ENCODE peak calls at places on chromosomes 7 and 10, in eight cellular contexts. K is RWPE1, M is chondrocyte, W is lower leg skin, S is GM10248, I is nephron progenitor cell, G is IMR-90, D is transverse colon. Q is an unnamed sample.

GRCh38 chr7:14604606-14605005 is 297.9 kb downstream of the DGKB start:
- DNase-seq in W (no peak), S (no peak), K (no peak), D (no peak), G (peak), M (no peak), I (no peak), Q (no peak)

GRCh38 chr10:49187950-49188761 is at the start of gene TMEM273:
- DNase-seq in M (no peak), I (no peak), G (no peak), K (no peak), S (peak), W (peak), D (peak), Q (no peak)

GRCh38 chr7:114997487-114998404 is 75.9 kb downstream of the MDFIC start:
- DNase-seq in I (no peak), K (no peak), S (no peak), M (no peak), D (no peak), G (peak), W (no peak), Q (no peak)

GRCh38 chr7:102993532-102994029 is 80.8 kb downstream of the LRRC17 start:
- DNase-seq in W (no peak), M (no peak), S (no peak), K (no peak), D (no peak), I (no peak), G (peak), Q (no peak)

GRCh38 chr10:59587756-59588140 is 121.9 kb downstream of the SLC16A9 start:
- DNase-seq in W (no peak), K (no peak), D (no peak), I (no peak), S (no peak), G (no peak), M (no peak), Q (no peak)

GRCh38 chr10:86752311-86752710 is 4.1 kb upstream of the BMPR1A start:
- DNase-seq in S (no peak), M (no peak), G (no peak), D (peak), W (no peak), K (no peak), I (no peak), Q (no peak)

GRCh38 chr10:68348265-68348741 is 15.6 kb upstream of the PBLD start:
- DNase-seq in K (peak), M (no peak), D (peak), S (peak), W (no peak), I (peak), G (peak), Q (peak)

GRCh38 chr7:56097700-56098099 is 4.9 kb upstream of the PHKG1 start:
- DNase-seq in G (peak), K (no peak), S (no peak), D (no peak), W (peak), M (peak), I (no peak), Q (no peak)

GRCh38 chr10:3785849-3786290 is 861 bp upstream of the KLF6 start:
- DNase-seq in I (peak), G (peak), S (peak), M (no peak), W (no peak), D (peak), K (no peak), Q (peak)

GRCh38 chr7:17966706-17967105 is 26.4 kb upstream of the SNX13 start:
- DNase-seq in I (no peak), W (no peak), K (no peak), G (no peak), S (no peak), M (no peak), D (no peak), Q (no peak)

GRCh38 chr7:155584763-155585531 is 38.6 kb upstream of the CNPY1 start:
- DNase-seq in I (no peak), K (no peak), M (peak), W (peak), D (peak), G (no peak), S (no peak), Q (no peak)

GRCh38 chr10:5254488-5254887 is 57.9 kb downstream of the AKR1C4 start:
- DNase-seq in M (no peak), S (no peak), W (no peak), G (no peak), I (no peak), D (no peak), K (no peak), Q (no peak)

GRCh38 chr10:5252177-5253037 is 55.8 kb downstream of the AKR1C4 start:
- DNase-seq in D (no peak), G (peak), M (peak), K (no peak), W (no peak), I (no peak), S (no peak), Q (no peak)
- TF ChIP-seq CTCF in D (no peak), G (no peak), M (no peak), K (no peak), W (no peak), I (no peak), S (no peak), Q (no peak)

GRCh38 chr7:30983914-30984247 is 20.1 kb downstream of the GHRHR start:
- DNase-seq in G (no peak), I (no peak), S (no peak), D (no peak), M (no peak), K (no peak), W (peak), Q (no peak)
- TF ChIP-seq CTCF in G (no peak), I (no peak), S (no peak), D (no peak), M (peak), K (peak), W (no peak), Q (no peak)

DNA sequence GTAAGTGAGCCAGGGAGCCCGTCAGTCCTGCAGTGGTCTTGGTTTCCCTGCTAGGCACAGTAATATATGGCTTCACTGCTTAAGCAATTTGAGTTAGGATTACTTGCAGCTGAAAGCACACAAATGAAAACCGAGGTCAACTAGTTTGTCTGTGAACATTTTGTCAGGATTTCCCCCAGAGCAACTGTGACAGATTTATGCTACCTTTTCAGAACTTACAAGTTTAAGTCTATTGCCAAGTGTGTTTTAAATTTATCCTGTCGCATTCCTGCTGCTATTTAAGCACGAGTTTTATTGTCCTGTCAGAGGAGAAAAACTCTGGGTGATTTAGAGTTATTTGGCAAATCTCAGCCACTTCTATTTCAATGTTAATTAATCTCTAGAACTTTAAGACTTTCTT is 381.9 kb downstream of the PHF14 start:
- DNase-seq in M (no peak), I (no peak), S (no peak), G (no peak), W (no peak), D (no peak), K (no peak), Q (no peak)
- TF ChIP-seq CTCF in M (no peak), I (no peak), S (no peak), G (no peak), W (no peak), D (no peak), K (no peak), Q (no peak)

DNA sequence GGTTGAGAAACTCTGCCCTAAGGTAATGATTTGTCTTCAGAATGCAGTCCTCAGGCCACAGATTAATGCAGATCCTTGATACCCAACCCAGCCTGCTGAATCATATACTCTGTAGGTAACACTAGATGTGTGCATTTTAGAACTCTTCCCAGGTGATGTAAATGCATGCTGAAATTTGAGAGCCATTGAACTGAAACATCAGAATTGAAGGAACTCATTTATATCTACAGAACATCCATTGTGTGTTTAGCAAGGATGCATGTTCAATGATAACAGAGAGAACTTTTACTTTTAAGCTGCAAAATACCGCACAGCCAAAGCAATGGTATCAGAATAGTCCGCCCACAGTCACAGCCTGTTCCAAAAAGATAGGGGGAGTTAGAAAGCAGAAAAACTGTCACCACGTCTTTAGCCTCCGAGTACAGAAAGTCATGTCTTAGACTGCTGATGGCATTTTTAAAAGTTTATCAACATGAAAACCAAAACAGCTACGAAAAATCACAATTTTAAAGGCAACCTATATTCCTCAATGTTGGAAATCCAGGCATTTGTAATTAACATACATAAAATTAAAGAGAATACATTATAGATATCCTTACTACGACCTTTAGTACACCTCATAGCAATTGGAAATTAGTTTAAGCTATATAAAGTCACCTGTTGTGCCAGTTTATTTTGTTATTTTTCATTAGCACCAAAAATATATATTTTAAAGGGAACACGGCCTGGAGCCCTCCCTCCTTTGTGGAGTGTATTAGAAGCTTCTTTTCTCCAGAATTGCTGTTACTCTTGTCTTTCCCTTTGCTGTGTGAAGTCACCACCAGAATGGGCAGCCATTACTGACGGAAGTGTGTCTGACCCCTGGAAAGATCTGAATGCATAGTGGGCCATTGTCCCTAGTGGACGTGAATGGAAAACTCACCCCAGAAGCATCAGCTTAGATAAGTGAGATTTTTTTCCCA is 65.8 kb upstream of the PRKAR2B start:
- DNase-seq in I (no peak), W (no peak), M (no peak), K (no peak), D (no peak), G (no peak), S (no peak), Q (no peak)
- TF ChIP-seq CTCF in I (peak), W (no peak), M (peak), K (no peak), D (no peak), G (no peak), S (no peak), Q (peak)

GRCh38 chr7:142478479-142479220 is 220.8 kb upstream of the PRSS58 start:
- DNase-seq in M (no peak), W (no peak), I (no peak), K (peak), G (peak), D (peak), S (peak), Q (peak)
- TF ChIP-seq CTCF in M (peak), W (no peak), I (peak), K (peak), G (peak), D (peak), S (peak), Q (peak)

DNA sequence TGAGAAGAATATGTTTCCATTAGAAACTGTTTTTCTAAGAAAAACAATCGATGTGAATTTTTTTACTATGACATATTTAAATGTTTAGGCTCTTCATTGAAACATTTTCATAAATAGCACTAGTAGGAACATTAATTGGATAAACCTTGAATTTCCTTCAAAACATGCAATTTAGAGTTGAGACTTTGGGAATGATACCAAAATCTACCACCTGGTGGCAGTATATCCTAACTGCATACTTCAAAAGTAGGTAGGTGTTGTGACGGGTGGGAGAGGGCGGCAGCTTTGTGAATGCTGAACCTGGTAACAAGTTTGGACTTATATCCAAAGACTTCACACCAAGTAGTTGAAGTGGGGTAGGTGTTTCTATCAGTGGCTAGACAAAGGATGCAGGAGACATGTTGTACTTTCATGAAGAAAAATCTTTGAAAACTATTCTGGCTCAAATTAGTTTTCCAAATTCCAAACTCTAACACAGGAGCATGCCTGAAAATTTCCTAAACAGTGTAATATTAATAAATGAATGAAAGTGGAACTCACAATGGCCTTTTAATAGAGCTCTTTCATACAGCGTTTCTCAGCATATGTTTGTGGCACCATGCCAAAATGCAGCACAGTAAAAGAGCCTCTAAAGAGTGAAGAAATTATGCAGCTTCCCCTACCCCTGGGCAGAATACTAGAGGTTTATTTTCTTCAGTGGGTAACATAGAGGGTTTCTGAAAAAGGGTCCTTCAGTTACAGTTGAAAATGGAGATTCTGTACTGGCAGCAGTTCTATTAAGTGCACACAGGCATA is 200.9 kb upstream of the TPK1 start:
- DNase-seq in M (no peak), W (no peak), I (peak), S (peak), G (peak), K (peak), D (no peak), Q (peak)
- TF ChIP-seq CTCF in M (peak), W (no peak), I (peak), S (peak), G (peak), K (peak), D (peak), Q (peak)

DNA sequence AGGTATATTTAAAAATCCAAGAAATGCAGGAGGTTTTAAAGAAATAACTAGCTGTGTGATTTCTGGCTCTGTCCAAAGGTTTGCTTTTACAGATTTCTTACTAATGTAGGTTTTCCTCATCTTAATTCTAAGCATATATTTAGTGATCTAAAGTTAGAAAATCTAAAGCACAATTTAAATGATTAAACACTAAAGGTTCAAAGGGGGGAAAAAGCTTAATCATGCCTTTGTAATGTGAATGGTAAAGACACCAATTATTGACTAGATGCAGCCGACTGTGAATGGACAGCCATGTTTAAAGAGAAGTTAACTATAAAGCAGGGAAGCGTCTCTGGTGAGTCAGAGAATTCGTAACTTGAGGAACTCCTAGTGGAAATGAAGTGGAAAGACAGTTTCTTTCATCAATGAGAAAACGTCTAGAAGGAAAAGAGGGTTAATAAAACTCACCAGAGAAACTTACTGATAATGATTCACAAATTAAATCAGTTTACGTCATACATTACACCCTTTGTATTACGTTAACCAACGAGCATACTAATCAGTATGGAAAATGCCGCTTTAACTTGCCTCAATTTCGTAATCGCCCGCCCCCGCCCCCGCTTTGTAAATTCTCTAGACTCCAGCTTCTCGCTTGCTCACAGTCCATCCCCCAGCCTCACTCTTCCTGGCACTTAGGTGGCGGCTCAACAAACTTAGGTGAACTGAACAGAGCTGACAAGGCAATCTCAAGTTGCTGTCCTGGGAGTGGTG is 1.1 kb upstream of the HBP1 start:
- DNase-seq in I (peak), G (peak), M (no peak), S (no peak), K (peak), W (no peak), D (no peak), Q (no peak)
- TF ChIP-seq CTCF in I (peak), G (peak), M (peak), S (peak), K (peak), W (peak), D (peak), Q (peak)

GRCh38 chr7:85750454-85750949 is 563.6 kb upstream of the SEMA3D start:
- DNase-seq in I (peak), K (peak), D (no peak), M (no peak), G (peak), S (peak), W (no peak), Q (peak)
- TF ChIP-seq CTCF in I (peak), K (peak), D (peak), M (peak), G (peak), S (peak), W (no peak), Q (peak)

DNA sequence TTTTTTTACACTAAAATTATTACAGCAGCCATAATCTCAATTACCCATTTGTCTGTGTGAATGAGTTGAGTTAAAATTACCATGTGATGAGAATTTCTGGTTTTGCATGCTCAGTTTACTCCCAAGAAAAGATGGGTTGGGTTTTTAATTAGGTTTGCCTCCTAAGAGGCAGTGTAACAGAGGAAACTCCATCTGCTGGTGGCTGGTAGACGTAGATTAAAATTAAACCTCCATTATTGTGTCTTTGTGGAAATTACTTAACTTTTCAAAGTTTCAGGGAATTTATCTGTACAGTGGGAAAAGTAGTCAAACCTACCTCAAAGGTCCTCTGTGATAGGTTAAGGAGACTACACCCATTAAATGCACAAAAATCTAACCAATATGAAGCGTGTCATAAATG is 954.2 kb downstream of the PCDH15 start:
- DNase-seq in M (no peak), W (no peak), S (no peak), K (no peak), D (no peak), G (no peak), I (no peak), Q (no peak)
- TF ChIP-seq CTCF in M (peak), W (no peak), S (no peak), K (no peak), D (no peak), G (peak), I (no peak), Q (no peak)

Q was measured in endothelial cell.